ENCODE peak calls at places on chromosomes 6 and 20, in ten cellular contexts. H is psoas muscle, W is RWPE1, V is A549, E is upper lobe of right lung, D is OCI-LY7, A is D721Med, L is sigmoid colon, O is HFFc6, S is fibroblast of lung. R is an unnamed sample.

GRCh38 chr20:63472159-63472811 is at the start of gene KCNQ2:
- DNase-seq in V (no peak), E (no peak), S (no peak), L (no peak), W (no peak), H (no peak), A (peak), O (no peak), D (no peak), R (peak)

GRCh38 chr6:40251609-40252008 is 317.3 kb upstream of the MOCS1 start:
- DNase-seq in W (no peak), V (no peak), D (peak), L (no peak), H (no peak), S (no peak), A (no peak), O (no peak), E (no peak), R (no peak)

GRCh38 chr6:169340395-169340794 is 86.7 kb upstream of the THBS2 start:
- DNase-seq in O (no peak), H (no peak), V (peak), L (no peak), E (no peak), A (no peak), D (no peak), S (no peak), W (peak), R (no peak)

GRCh38 chr20:31721408-31722332 is 998 bp downstream of the BCL2L1 start:
- DNase-seq in S (no peak), H (peak), O (no peak), W (no peak), L (no peak), D (peak), E (peak), A (no peak), V (no peak), R (peak)

GRCh38 chr6:144909753-144910280 is 624.7 kb downstream of the UTRN start:
- DNase-seq in L (no peak), D (no peak), S (no peak), W (no peak), E (no peak), V (no peak), H (no peak), A (no peak), O (no peak), R (no peak)

GRCh38 chr20:8969062-8969694 is 99.7 kb upstream of the PLCB4 start:
- DNase-seq in L (no peak), H (no peak), E (no peak), O (no peak), A (no peak), S (no peak), D (no peak), V (no peak), W (no peak), R (no peak)

GRCh38 chr6:167405778-167406532 is 81.1 kb downstream of the TTLL2 start:
- DNase-seq in W (no peak), D (no peak), V (no peak), A (no peak), E (no peak), L (no peak), H (no peak), O (no peak), S (no peak), R (no peak)

GRCh38 chr6:37485259-37485658 is 14.4 kb downstream of the CCDC167 start:
- DNase-seq in A (no peak), W (no peak), S (no peak), H (no peak), V (peak), L (no peak), O (no peak), E (no peak), D (no peak), R (no peak)

GRCh38 chr6:79868098-79868722 is 79.1 kb downstream of the ELOVL4 start:
- DNase-seq in V (peak), W (peak), L (no peak), E (no peak), O (peak), A (peak), S (peak), H (no peak), D (peak), R (peak)

GRCh38 chr6:138804986-138805385 is 9.1 kb downstream of the ECT2L start:
- DNase-seq in L (no peak), A (no peak), S (peak), D (no peak), W (no peak), E (no peak), V (no peak), O (no peak), H (no peak), R (no peak)

GRCh38 chr20:24722586-24722985 is 226.5 kb upstream of the CST7 start:
- DNase-seq in H (no peak), A (no peak), L (no peak), E (no peak), W (no peak), D (no peak), S (no peak), V (no peak), O (no peak), R (no peak)

DNA sequence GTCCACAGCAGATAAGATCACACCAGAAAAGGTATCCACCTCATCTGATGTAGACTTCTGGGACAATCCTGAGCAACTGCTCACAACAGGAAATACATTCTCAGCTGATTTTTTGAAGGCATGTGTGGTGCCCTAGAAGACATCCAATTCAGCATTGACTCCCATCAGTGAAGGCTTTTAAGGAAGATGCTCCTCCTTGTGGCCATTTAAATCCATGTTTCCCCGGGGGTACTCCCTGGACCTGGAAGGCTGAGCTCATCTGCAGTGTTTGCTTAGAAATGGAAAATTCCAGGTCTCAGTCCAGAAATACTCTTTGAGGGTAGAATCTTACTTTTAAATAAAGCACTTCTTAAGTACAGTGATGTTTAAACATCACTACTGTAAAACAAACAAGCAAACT is 195.5 kb upstream of the PDE10A start:
- DNase-seq in W (no peak), O (no peak), V (peak), E (no peak), S (no peak), D (no peak), A (no peak), H (no peak), L (no peak), R (no peak)
- TF ChIP-seq CTCF in W (no peak), O (no peak), V (peak), E (no peak), S (no peak), D (peak), A (no peak), H (no peak), L (no peak), R (no peak)

GRCh38 chr6:85537055-85537494 is 56.6 kb downstream of the SNX14 start:
- DNase-seq in W (peak), S (peak), L (no peak), H (no peak), V (no peak), D (peak), A (no peak), E (no peak), O (peak), R (no peak)
- TF ChIP-seq CTCF in W (peak), S (peak), L (no peak), H (peak), V (peak), D (peak), A (peak), E (peak), O (peak), R (peak)

GRCh38 chr6:14282854-14283505 is 165.4 kb downstream of the CD83 start:
- DNase-seq in E (no peak), L (no peak), O (no peak), V (no peak), D (no peak), H (no peak), S (no peak), A (no peak), W (no peak), R (no peak)

GRCh38 chr6:14282326-14282725 is 164.8 kb downstream of the CD83 start:
- DNase-seq in H (no peak), A (no peak), E (no peak), V (no peak), S (no peak), L (no peak), W (no peak), O (no peak), D (no peak), R (no peak)

GRCh38 chr6:14280006-14280510 is 162.5 kb downstream of the CD83 start:
- DNase-seq in H (no peak), S (no peak), E (no peak), A (no peak), W (no peak), D (no peak), O (no peak), V (no peak), L (no peak), R (no peak)

GRCh38 chr6:14281831-14282230 is 164.3 kb downstream of the CD83 start:
- DNase-seq in L (no peak), H (no peak), O (no peak), D (no peak), V (no peak), E (no peak), W (no peak), S (no peak), A (no peak), R (no peak)

GRCh38 chr6:14280766-14281293 is 163.3 kb downstream of the CD83 start:
- DNase-seq in H (no peak), L (no peak), S (no peak), W (no peak), V (no peak), D (peak), E (no peak), O (no peak), A (no peak), R (no peak)
- TF ChIP-seq CTCF in H (no peak), L (no peak), S (no peak), W (no peak), V (no peak), D (peak), E (peak), O (peak), A (no peak), R (no peak)

GRCh38 chr6:148771896-148772554 is 25.2 kb downstream of the UST start:
- DNase-seq in E (no peak), O (no peak), V (no peak), L (no peak), W (no peak), S (no peak), D (no peak), H (no peak), A (no peak), R (no peak)

GRCh38 chr6:148770408-148771211 is 23.8 kb downstream of the UST start:
- DNase-seq in L (no peak), S (no peak), V (no peak), E (no peak), A (no peak), O (no peak), H (no peak), W (no peak), D (no peak), R (no peak)

GRCh38 chr6:148769304-148769968 is 22.6 kb downstream of the UST start:
- DNase-seq in W (no peak), A (no peak), S (no peak), H (no peak), E (no peak), D (no peak), V (no peak), L (no peak), O (no peak), R (no peak)

GRCh38 chr6:148768646-148769270 is 21.9 kb downstream of the UST start:
- DNase-seq in E (no peak), V (no peak), H (no peak), L (no peak), A (no peak), S (no peak), O (no peak), W (no peak), D (no peak), R (no peak)

DNA sequence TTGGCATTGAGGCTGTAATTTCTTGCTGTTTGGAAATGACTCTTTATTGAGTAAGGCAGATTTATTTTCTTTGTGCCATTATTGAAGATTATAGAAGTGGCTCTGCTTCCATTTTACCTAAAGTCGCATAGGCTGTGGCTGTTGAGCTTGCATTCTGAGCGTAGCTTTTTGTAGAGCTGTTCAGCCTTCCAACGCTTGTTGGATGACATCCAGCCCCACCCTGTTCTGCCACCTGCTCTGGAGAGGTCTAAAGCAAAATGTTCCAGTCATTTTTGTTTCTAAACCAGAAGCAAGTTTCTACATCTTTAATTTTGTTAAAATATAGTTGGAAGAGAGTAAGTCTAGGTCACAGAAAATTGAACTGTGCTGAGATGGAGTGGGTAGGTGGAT is 24.4 kb downstream of the UST start:
- DNase-seq in S (no peak), H (no peak), E (peak), A (no peak), O (no peak), V (no peak), W (no peak), D (no peak), L (no peak), R (no peak)
- TF ChIP-seq CTCF in S (no peak), H (no peak), E (no peak), A (no peak), O (no peak), V (no peak), W (no peak), D (no peak), L (no peak), R (no peak)

DNA sequence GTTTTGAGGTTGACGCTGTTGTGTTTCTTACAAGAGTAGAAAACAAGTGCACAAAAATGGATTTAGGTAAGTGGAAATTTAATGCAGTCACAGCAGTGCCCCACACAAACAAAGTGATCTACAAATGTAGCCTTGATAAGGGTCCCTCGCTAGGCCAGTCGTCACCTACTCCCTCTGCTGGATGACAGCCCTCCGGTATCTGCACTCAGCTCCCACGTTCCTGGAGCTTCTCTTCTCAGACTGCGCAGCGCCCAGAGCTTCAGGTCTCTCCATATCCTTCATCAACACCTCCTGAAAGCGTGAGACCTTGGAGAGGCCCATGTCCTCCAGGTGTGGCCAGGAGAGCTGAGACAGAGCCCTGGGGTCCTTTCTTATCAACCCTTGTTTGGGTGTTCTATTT is 58.3 kb upstream of the MAP3K4 start:
- DNase-seq in A (no peak), E (no peak), O (no peak), W (no peak), S (no peak), L (no peak), V (no peak), D (no peak), H (no peak), R (no peak)
- TF ChIP-seq CTCF in A (peak), E (no peak), O (peak), W (no peak), S (no peak), L (no peak), V (no peak), D (peak), H (no peak), R (no peak)

DNA sequence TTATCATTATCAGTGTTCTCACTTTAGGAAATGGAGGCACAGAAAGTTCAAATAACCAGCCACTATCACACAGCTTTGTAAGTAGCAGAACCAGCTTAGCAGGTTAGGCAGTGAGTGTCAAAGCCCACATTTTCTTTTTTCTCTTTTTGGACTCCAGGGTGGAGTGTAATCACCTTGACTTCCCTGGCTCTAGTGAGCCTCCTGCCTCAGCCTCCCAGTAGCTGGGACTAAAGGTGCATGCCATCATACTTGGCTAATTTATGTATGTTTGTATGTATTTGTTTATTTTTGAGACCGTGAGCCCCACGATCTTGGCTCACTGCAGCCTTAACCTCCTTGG is 7.8 kb upstream of the NCOA3 start:
- DNase-seq in L (no peak), H (no peak), V (no peak), E (no peak), W (peak), O (no peak), A (no peak), S (no peak), D (no peak), R (no peak)
- TF ChIP-seq CTCF in L (no peak), H (no peak), V (no peak), E (no peak), W (no peak), O (no peak), A (no peak), S (no peak), D (no peak), R (no peak)

DNA sequence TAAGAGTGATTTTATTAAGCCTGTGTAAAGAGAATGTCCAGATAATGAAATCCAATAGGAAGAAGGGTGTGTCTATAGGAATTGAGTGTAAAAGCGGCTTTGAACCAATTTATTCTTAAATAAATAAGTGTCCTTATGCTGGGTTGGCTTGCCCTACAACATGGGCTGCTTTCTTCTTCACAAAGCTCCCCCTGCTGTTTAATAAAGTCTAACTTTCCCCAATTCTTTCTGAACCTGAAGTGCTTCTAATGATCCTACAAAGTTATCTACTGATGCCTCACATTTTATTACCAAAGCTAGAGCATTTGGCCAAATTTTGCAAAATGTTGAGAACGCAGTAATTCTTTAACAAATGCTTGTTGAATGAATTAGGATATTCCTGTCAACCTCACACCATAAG is 36.3 kb upstream of the SIRT5 start:
- DNase-seq in S (peak), H (no peak), A (no peak), O (peak), W (peak), D (peak), L (no peak), V (peak), E (no peak), R (no peak)
- TF ChIP-seq CTCF in S (peak), H (peak), A (peak), O (peak), W (peak), D (peak), L (peak), V (peak), E (peak), R (no peak)

GRCh38 chr6:134826889-134827737 is 122.8 kb downstream of the ALDH8A1 start:
- DNase-seq in S (peak), V (no peak), O (peak), H (peak), E (no peak), A (no peak), W (peak), L (peak), D (no peak), R (no peak)
- TF ChIP-seq CTCF in S (no peak), V (no peak), O (peak), H (peak), E (no peak), A (no peak), W (peak), L (no peak), D (no peak), R (no peak)

R was measured in activated CD8-positive, alpha-beta T cell treated with anti-CD3 and anti-CD28 coated beads for 36 hours.